ENCODE peak calls at places on chromosome 6, in five cellular contexts. E is HepG2, B is H1, X is GM12878, C is K562. N is an unnamed sample. For H3K4me1, the result is how much of the 10 kb centered on the place peaks cover.

GRCh38 chr6:7390218-7390878 is 740 bp downstream of the RIOK1 start:
- DNase-seq in E (no peak), B (no peak), X (no peak), C (peak), N (no peak)

GRCh38 chr6:14466278-14466677 is 348.7 kb downstream of the CD83 start:
- DNase-seq in E (no peak), B (peak), X (no peak), C (no peak), N (no peak)

GRCh38 chr6:3885262-3886036 is 36.3 kb downstream of the FAM50B start:
- DNase-seq in E (peak), B (no peak), X (no peak), C (peak), N (peak)

GRCh38 chr6:27144740-27145079 is 102.8 kb upstream of the PRSS16 start:
- DNase-seq in E (no peak), B (no peak), X (no peak), C (peak), N (no peak)

GRCh38 chr6:152054441-152054840 is 247.0 kb downstream of the ESR1 start:
- DNase-seq in E (peak), B (no peak), X (no peak), C (no peak), N (no peak)

GRCh38 chr6:32192608-32193039 is at the start of gene GPSM3:
- DNase-seq in E (no peak), B (no peak), X (peak), C (peak), N (peak)

GRCh38 chr6:150395388-150396009 is 26.7 kb downstream of the IYD start:
- DNase-seq in E (peak), B (peak), X (no peak), C (peak), N (peak)

GRCh38 chr6:27297857-27298730 is 14.0 kb downstream of the POM121L2 start:
- DNase-seq in E (peak), B (peak), X (no peak), C (peak), N (peak)

GRCh38 chr6:130848945-130849344 is 21.7 kb downstream of the SMLR1 start:
- DNase-seq in E (no peak), B (no peak), X (no peak), C (peak), N (peak)

DNA sequence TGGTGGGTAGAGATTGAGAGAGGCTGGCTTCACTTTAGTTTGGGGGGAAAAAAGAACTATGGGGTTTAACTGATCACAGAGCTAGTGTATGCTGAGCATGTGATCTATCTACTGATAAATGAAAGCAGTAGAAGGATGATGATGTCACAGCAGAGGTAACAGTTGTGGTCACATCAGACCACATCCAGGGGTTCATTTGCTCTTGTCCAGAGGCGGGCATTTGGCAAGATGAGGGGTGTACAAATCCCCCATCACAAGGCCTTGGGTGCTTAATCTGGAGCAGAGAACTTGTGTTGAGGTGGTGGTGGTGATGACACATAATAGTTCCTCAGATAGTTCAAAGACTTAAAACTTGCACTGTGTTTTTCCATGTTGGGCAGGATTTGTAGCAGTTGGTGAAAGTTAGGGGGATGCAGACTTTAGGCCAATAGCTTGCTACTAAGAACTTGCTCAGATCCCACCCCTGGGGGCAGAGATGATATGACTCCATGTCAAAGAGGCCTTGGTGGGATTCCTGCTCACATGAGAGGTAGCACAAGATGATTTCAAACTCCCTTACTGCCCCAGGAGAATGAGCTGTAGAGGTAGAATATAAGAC is 63.4 kb downstream of the PRDM1 start:
- DNase-seq in E (no peak), B (no peak), X (no peak), C (no peak), N (no peak)
- TF ChIP-seq CREB1 in E (peak), B (no peak), X (no peak), C (no peak), N (no peak)

GRCh38 chr6:43124481-43124880 is 46.6 kb upstream of the SRF start:
- DNase-seq in E (no peak), B (no peak), X (no peak), C (no peak), N (no peak)

GRCh38 chr6:43125555-43125954 is 45.5 kb upstream of the SRF start:
- DNase-seq in E (no peak), B (no peak), X (no peak), C (no peak), N (no peak)

GRCh38 chr6:43122146-43122545 is 46.0 kb downstream of the PTK7 start:
- DNase-seq in E (no peak), B (no peak), X (no peak), C (no peak), N (no peak)

GRCh38 chr6:43125119-43125518 is 46.0 kb upstream of the SRF start:
- DNase-seq in E (peak), B (no peak), X (no peak), C (no peak), N (no peak)

DNA sequence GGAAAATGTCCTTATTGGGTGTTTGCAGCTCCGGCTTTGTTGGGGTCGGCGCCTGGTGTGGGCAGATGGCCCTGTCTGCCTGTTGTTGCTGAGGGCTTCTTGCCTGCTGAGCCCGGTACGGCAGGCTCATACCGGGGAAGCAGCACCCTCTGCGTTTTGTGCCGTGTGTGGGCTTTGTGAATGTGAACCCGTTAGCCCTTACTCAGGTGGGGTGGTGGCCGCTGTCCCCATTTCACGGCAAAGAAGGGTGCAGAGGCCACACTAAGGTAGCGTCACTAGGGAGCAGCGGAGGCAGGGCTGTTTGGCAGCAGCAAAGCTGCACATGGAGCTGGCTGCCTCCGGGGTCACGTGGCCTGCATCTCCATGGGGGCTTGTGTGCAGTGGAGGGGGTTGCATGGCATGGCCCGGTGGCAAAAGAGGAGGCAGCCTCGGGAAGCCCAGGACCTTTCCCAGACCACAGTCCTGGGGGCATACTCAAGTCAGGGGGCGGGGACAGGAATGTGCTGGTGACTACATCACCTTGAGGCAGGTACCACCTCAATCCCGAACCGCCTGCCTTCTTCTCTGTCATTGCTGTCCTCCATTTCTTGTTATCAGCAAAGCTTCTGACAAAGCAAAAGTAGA is 47.3 kb upstream of the SRF start:
- DNase-seq in E (no peak), B (no peak), X (no peak), C (no peak), N (peak)
- H3K4me1 ChIP-seq in E (half or more), B (under half), X (under half), C (under half), N (under half)

GRCh38 chr6:44925100-44925739 is 402.9 kb upstream of the RUNX2 start:
- DNase-seq in E (peak), B (no peak), X (peak), C (peak), N (peak)
- TF ChIP-seq CREB1 in E (no peak), B (no peak), X (no peak), C (no peak), N (no peak)

DNA sequence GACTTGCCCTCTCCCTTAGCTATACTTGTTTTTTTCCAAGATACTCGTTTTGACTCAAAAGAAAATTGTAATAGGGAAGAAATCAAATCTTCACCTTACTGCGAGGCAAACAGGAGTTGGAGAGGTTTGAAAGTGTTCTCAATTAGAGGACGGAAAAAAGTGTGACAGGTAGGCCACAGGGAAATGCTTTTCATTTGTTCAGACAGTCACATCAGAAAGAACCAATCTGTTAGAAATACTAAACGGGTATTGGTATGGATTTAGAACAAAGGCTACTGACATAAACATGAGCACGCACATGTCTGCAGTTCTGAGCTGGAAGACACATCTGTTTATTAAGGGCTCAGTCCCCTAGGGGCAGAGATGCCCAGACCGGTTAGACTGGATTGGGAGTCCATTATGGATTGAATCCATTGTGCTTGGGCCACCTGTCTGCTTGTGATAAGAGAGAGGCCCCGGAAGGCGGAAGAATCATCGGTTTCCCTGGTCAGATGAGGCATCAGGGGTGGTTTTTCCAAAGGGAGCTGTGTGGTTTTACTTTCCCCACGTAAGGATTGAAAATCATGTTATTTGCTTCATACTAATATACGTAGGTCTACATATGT is 220.9 kb upstream of the MYLIP start:
- DNase-seq in E (no peak), B (no peak), X (no peak), C (peak), N (peak)
- H3K4me1 ChIP-seq in E (under half), B (under half), X (under half), C (half or more), N (half or more)

GRCh38 chr6:75543311-75543710 is 49.7 kb upstream of the FILIP1 start:
- DNase-seq in E (no peak), B (no peak), X (no peak), C (no peak), N (no peak)

GRCh38 chr6:75551367-75551952 is 50.2 kb upstream of the SENP6 start:
- DNase-seq in E (no peak), B (no peak), X (no peak), C (no peak), N (no peak)

GRCh38 chr6:75550544-75551167 is 51.0 kb upstream of the SENP6 start:
- DNase-seq in E (no peak), B (no peak), X (no peak), C (no peak), N (no peak)

DNA sequence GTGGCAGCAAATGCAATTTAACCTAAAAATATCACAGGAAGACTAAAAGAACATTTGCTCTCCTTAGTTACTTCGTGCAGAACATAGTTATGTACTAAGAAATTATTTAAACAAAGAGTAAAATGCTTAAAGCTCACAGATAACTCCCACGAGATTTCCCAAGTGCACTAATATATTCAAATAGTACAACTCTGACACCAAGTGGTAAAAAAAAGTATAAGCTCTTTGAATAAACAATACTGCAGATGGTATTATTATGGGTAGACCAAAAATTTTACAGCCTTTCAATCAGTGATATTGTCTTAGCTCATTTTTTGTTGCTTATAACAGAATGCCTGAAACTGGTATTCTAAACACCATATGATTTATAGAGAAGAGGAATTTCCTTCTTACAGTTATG is 52.8 kb upstream of the FILIP1 start:
- DNase-seq in E (peak), B (no peak), X (no peak), C (peak), N (no peak)
- TF ChIP-seq CREB1 in E (no peak), B (no peak), X (no peak), C (no peak), N (no peak)

GRCh38 chr6:128515550-128516513 is 4.6 kb downstream of the PTPRK start:
- DNase-seq in E (no peak), B (no peak), X (no peak), C (no peak), N (no peak)

GRCh38 chr6:128516514-128516898 is 3.9 kb downstream of the PTPRK start:
- DNase-seq in E (peak), B (no peak), X (no peak), C (no peak), N (peak)

GRCh38 chr6:128512296-128512695 is 8.1 kb downstream of the PTPRK start:
- DNase-seq in E (no peak), B (no peak), X (no peak), C (no peak), N (no peak)

GRCh38 chr6:128511518-128511917 is 8.9 kb downstream of the PTPRK start:
- DNase-seq in E (no peak), B (no peak), X (peak), C (no peak), N (no peak)

GRCh38 chr6:128513878-128514277 is 6.5 kb downstream of the PTPRK start:
- DNase-seq in E (no peak), B (no peak), X (no peak), C (no peak), N (no peak)
- H3K4me1 ChIP-seq in E (half or more), B (under half), X (under half), C (under half), N (under half)

DNA sequence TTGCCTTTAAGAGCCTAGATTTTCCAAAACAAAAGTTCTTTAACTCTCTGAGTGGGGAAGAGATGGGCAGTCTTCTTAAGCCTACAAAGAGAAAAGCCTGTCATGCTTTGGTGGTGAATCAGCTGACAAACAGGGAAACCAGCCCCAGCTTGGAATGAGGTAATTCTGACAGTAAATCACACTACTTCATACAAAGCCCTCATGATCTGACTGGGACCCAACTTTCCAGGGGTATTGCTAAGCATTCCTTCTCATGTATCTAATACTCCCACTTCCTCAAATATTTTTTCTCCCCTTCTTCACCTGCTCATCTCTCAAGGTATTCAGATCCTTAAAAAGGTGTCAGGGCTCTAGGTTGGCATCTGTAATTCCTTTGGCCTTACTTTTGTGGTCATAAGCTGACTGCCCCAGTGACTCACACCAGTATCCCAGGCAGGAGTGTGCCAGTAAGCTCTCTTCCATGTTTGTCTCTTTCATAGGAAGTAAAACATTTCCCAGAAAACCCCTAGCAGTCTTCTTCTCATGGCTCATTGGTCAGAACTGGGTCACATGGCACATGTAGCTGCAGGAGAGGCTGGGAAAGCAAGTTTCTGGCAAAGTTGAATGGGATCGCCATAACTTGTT is 15.0 kb upstream of the TBC1D22B start:
- DNase-seq in E (peak), B (no peak), X (no peak), C (peak), N (no peak)
- TF ChIP-seq CREB1 in E (no peak), B (no peak), X (peak), C (no peak), N (no peak)